ENCODE peak calls at places on chromosomes 4 and X, in four cellular contexts. One of them, this sample, is unnamed.

GRCh38 chr4:54683616-54684346 is 26.0 kb downstream of the KIT start:
- DNase-seq in bronchial epithelial cell: peak; percentile 18
- DNase-seq in AG08395: peak; percentile 30
- DNase-seq in head of caudate nucleus: no peak
- DNase-seq in this sample: no peak

GRCh38 chr4:34250562-34250961 is 1993.8 kb downstream of the ARAP2 start:
- DNase-seq in head of caudate nucleus: no peak
- DNase-seq in AG08395: no peak
- DNase-seq in bronchial epithelial cell: peak; percentile 83
- DNase-seq in this sample: peak; percentile 50

GRCh38 chr4:100348472-100348871 is 158.2 kb upstream of the DDIT4L start:
- DNase-seq in head of caudate nucleus: no peak
- DNase-seq in bronchial epithelial cell: peak; percentile 96
- DNase-seq in AG08395: no peak
- DNase-seq in this sample: peak; percentile 28

GRCh38 chr4:54933579-54933978 is 191.8 kb downstream of the KDR start:
- DNase-seq in head of caudate nucleus: no peak
- DNase-seq in AG08395: no peak
- DNase-seq in bronchial epithelial cell: no peak
- DNase-seq in this sample: no peak

GRCh38 chr4:153497988-153498967 is 32.1 kb downstream of the TMEM131L start:
- DNase-seq in bronchial epithelial cell: no peak
- DNase-seq in AG08395: peak; percentile 65
- DNase-seq in head of caudate nucleus: peak; percentile 50
- DNase-seq in this sample: no peak

GRCh38 chr4:142347241-142347640 is 498.9 kb downstream of the INPP4B start:
- DNase-seq in head of caudate nucleus: no peak
- DNase-seq in AG08395: no peak
- DNase-seq in bronchial epithelial cell: peak; percentile 84
- DNase-seq in this sample: peak; percentile 38

GRCh38 chr4:143402776-143403550 is 66.3 kb downstream of the GAB1 start:
- DNase-seq in bronchial epithelial cell: no peak
- DNase-seq in head of caudate nucleus: no peak
- DNase-seq in AG08395: peak; percentile 46
- DNase-seq in this sample: no peak

GRCh38 chr4:5995901-5996623 is 22.2 kb downstream of the C4orf50 start:
- DNase-seq in AG08395: no peak
- DNase-seq in head of caudate nucleus: no peak
- DNase-seq in bronchial epithelial cell: no peak
- DNase-seq in this sample: no peak

GRCh38 chr4:184599492-184600135 is 49.6 kb downstream of the CASP3 start:
- DNase-seq in AG08395: peak; percentile 75
- DNase-seq in bronchial epithelial cell: peak; percentile 18
- DNase-seq in head of caudate nucleus: no peak
- DNase-seq in this sample: peak; percentile 19

GRCh38 chrX:119573840-119574393 is 446 bp upstream of the UBE2A start:
- DNase-seq in head of caudate nucleus: no peak
- DNase-seq in AG08395: peak; percentile 50
- DNase-seq in bronchial epithelial cell: peak; percentile 26
- DNase-seq in this sample: peak; percentile 26

GRCh38 chrX:16718824-16719333 is 533 bp upstream of the SYAP1 start:
- DNase-seq in bronchial epithelial cell: no peak
- DNase-seq in head of caudate nucleus: no peak
- DNase-seq in AG08395: no peak
- DNase-seq in this sample: no peak

GRCh38 chrX:84735025-84735424 is 232.8 kb upstream of the HDX start:
- DNase-seq in bronchial epithelial cell: peak; percentile 89
- DNase-seq in AG08395: no peak
- DNase-seq in head of caudate nucleus: no peak
- DNase-seq in this sample: no peak

GRCh38 chr4:100391913-100392312 is 125.9 kb downstream of the EMCN start:
- DNase-seq in AG08395: peak; percentile 28
- DNase-seq in bronchial epithelial cell: peak; percentile 65
- DNase-seq in head of caudate nucleus: no peak
- DNase-seq in this sample: peak; percentile 59

GRCh38 chr4:121379276-121379675 is 1.5 kb downstream of the QRFPR start:
- DNase-seq in AG08395: no peak
- DNase-seq in head of caudate nucleus: no peak
- DNase-seq in bronchial epithelial cell: no peak
- DNase-seq in this sample: no peak

GRCh38 chr4:65416875-65417274 is 253.4 kb downstream of the EPHA5 start:
- DNase-seq in AG08395: no peak
- DNase-seq in head of caudate nucleus: peak; percentile 20
- DNase-seq in bronchial epithelial cell: no peak
- DNase-seq in this sample: peak; percentile 6

GRCh38 chrX:118973389-118974087 is 880 bp upstream of the LONRF3 start:
- DNase-seq in head of caudate nucleus: no peak
- DNase-seq in bronchial epithelial cell: no peak
- DNase-seq in AG08395: no peak
- DNase-seq in this sample: no peak

GRCh38 chr4:89482248-89482647 is 174.6 kb upstream of the GPRIN3 start:
- DNase-seq in bronchial epithelial cell: peak; percentile 45
- DNase-seq in AG08395: peak; percentile 18
- DNase-seq in head of caudate nucleus: no peak
- DNase-seq in this sample: peak; percentile 58

GRCh38 chrX:119266364-119266995 is 30.4 kb downstream of the PGRMC1 start:
- DNase-seq in AG08395: peak; percentile 59
- DNase-seq in head of caudate nucleus: peak; percentile 51
- DNase-seq in bronchial epithelial cell: peak; percentile 7
- DNase-seq in this sample: peak; percentile 4

GRCh38 chrX:150212672-150213480 is 150.2 kb upstream of the MAMLD1 start:
- DNase-seq in bronchial epithelial cell: peak; percentile 16
- DNase-seq in AG08395: peak; percentile 27
- DNase-seq in head of caudate nucleus: no peak
- DNase-seq in this sample: no peak

GRCh38 chr4:150090836-150091235 is 12.6 kb downstream of the DCLK2 start:
- DNase-seq in head of caudate nucleus: no peak
- DNase-seq in bronchial epithelial cell: no peak
- DNase-seq in AG08395: peak; percentile 12
- DNase-seq in this sample: no peak

GRCh38 chr4:40842725-40843401 is 93.1 kb downstream of the NSUN7 start:
- DNase-seq in bronchial epithelial cell: no peak
- DNase-seq in AG08395: no peak
- DNase-seq in head of caudate nucleus: no peak
- DNase-seq in this sample: peak; percentile 56

GRCh38 chr4:128558896-128559669 is 250.4 kb upstream of the JADE1 start:
- DNase-seq in head of caudate nucleus: peak; percentile 18
- DNase-seq in AG08395: peak; percentile 52
- DNase-seq in bronchial epithelial cell: no peak
- DNase-seq in this sample: no peak

GRCh38 chr4:52192697-52193096 is 141.6 kb downstream of the SPATA18 start:
- DNase-seq in head of caudate nucleus: no peak
- DNase-seq in bronchial epithelial cell: no peak
- DNase-seq in AG08395: peak; percentile 38
- DNase-seq in this sample: peak; percentile 87

GRCh38 chrX:39115166-39115565 is 313.9 kb downstream of the MID1IP1 start:
- DNase-seq in AG08395: no peak
- DNase-seq in head of caudate nucleus: no peak
- DNase-seq in bronchial epithelial cell: peak; percentile 83
- DNase-seq in this sample: no peak

GRCh38 chr4:21447320-21448055 is 501.1 kb downstream of the KCNIP4 start:
- DNase-seq in AG08395: no peak
- DNase-seq in bronchial epithelial cell: peak; percentile 91
- DNase-seq in head of caudate nucleus: peak; percentile 40
- DNase-seq in this sample: peak; percentile 92

GRCh38 chrX:97158270-97158669 is 274.6 kb downstream of the RPA4 start:
- DNase-seq in bronchial epithelial cell: peak; percentile 25
- DNase-seq in head of caudate nucleus: no peak
- DNase-seq in AG08395: no peak
- DNase-seq in this sample: peak; percentile 11

GRCh38 chr4:151822331-151822730 is 61.5 kb upstream of the GATB start:
- DNase-seq in bronchial epithelial cell: no peak
- DNase-seq in AG08395: peak; percentile 53
- DNase-seq in head of caudate nucleus: no peak
- DNase-seq in this sample: no peak

GRCh38 chr4:19478791-19479190 is 772.9 kb upstream of the SLIT2 start:
- DNase-seq in bronchial epithelial cell: no peak
- DNase-seq in head of caudate nucleus: no peak
- DNase-seq in AG08395: peak; percentile 12
- DNase-seq in this sample: no peak

GRCh38 chr4:7698586-7698985 is 241.1 kb downstream of the AFAP1 start:
- DNase-seq in AG08395: peak; percentile 52
- DNase-seq in bronchial epithelial cell: no peak
- DNase-seq in head of caudate nucleus: no peak
- DNase-seq in this sample: no peak

GRCh38 chrX:23901805-23902204 is 5.9 kb downstream of the APOO start:
- DNase-seq in bronchial epithelial cell: peak; percentile 78
- DNase-seq in head of caudate nucleus: peak; percentile 57
- DNase-seq in AG08395: peak; percentile 67
- DNase-seq in this sample: peak; percentile 81

GRCh38 chrX:150704030-150704613 is 10.9 kb downstream of the MTMR1 start:
- DNase-seq in bronchial epithelial cell: peak; percentile 85
- DNase-seq in head of caudate nucleus: no peak
- DNase-seq in AG08395: no peak
- DNase-seq in this sample: peak; percentile 33

GRCh38 chr4:185346975-185347601 is 48.6 kb downstream of the LRP2BP start:
- DNase-seq in head of caudate nucleus: no peak
- DNase-seq in bronchial epithelial cell: no peak
- DNase-seq in AG08395: peak; percentile 6
- DNase-seq in this sample: no peak

GRCh38 chrX:13498220-13498619 is 71.2 kb upstream of the EGFL6 start:
- DNase-seq in bronchial epithelial cell: no peak
- DNase-seq in AG08395: no peak
- DNase-seq in head of caudate nucleus: no peak
- DNase-seq in this sample: no peak